ENCODE peak calls at places on chromosomes 12 and 14, in four cellular contexts. E is cardiac fibroblast, H is fibroblast of pulmonary artery, L is stomach. K is an unnamed sample.

GRCh38 chr12:3003593-3003992 is 44.4 kb downstream of the TEAD4 start:
- DNase-seq in E (no peak), H (no peak), L (no peak), K (no peak)

GRCh38 chr14:55297611-55298323 is 26.5 kb downstream of the FBXO34 start:
- DNase-seq in E (no peak), H (no peak), L (peak; percentile 72), K (no peak)

GRCh38 chr14:99327458-99328250 is 55.7 kb upstream of the BCL11B start:
- DNase-seq in E (no peak), H (no peak), L (no peak), K (no peak)

GRCh38 chr14:32724864-32725550 is 213.7 kb upstream of the NPAS3 start:
- DNase-seq in E (peak; percentile 82), H (peak; percentile 87), L (no peak), K (peak; percentile 75)

GRCh38 chr12:69501154-69501895 is 31.1 kb downstream of the FRS2 start:
- DNase-seq in E (no peak), H (peak; percentile 31), L (no peak), K (peak; percentile 66)

GRCh38 chr14:101557811-101558738 is 3.2 kb upstream of the DIO3 start:
- DNase-seq in E (peak; percentile 11), H (no peak), L (no peak), K (no peak)

GRCh38 chr12:90098132-90098779 is 389.6 kb upstream of the ATP2B1 start:
- DNase-seq in E (no peak), H (no peak), L (no peak), K (no peak)

GRCh38 chr14:100537701-100538565 is 49.3 kb downstream of the BEGAIN start:
- DNase-seq in E (no peak), H (no peak), L (no peak), K (no peak)

GRCh38 chr12:19967001-19967400 is 401.3 kb upstream of the PDE3A start:
- DNase-seq in E (no peak), H (peak; percentile 35), L (no peak), K (no peak)

GRCh38 chr12:885701-886100 is 63.8 kb downstream of the RAD52 start:
- DNase-seq in E (no peak), H (no peak), L (no peak), K (no peak)

GRCh38 chr12:127277882-127278281 is 989.1 kb upstream of the TMEM132C start:
- DNase-seq in E (no peak), H (no peak), L (no peak), K (no peak)

GRCh38 chr14:69012251-69012953 is 33.3 kb upstream of the ACTN1 start:
- DNase-seq in E (peak; percentile 49), H (peak; percentile 55), L (no peak), K (peak; percentile 47)

GRCh38 chr14:56817396-56817921 is 7.2 kb upstream of the OTX2 start:
- DNase-seq in E (no peak), H (no peak), L (no peak), K (no peak)

GRCh38 chr12:49364989-49365388 is 2.3 kb upstream of the SPATS2 start:
- DNase-seq in E (peak; percentile 83), H (peak; percentile 90), L (no peak), K (peak; percentile 82)

GRCh38 chr14:106790189-106791036 is 1264.0 kb downstream of the TMEM121 start:
- DNase-seq in E (no peak), H (no peak), L (peak; percentile 85), K (no peak)

GRCh38 chr12:62001424-62001823 is 258.8 kb upstream of the USP15 start:
- DNase-seq in E (no peak), H (no peak), L (no peak), K (no peak)

GRCh38 chr12:104712477-104712876 is 245.6 kb downstream of the SLC41A2 start:
- DNase-seq in E (peak; percentile 49), H (peak; percentile 56), L (no peak), K (no peak)

DNA sequence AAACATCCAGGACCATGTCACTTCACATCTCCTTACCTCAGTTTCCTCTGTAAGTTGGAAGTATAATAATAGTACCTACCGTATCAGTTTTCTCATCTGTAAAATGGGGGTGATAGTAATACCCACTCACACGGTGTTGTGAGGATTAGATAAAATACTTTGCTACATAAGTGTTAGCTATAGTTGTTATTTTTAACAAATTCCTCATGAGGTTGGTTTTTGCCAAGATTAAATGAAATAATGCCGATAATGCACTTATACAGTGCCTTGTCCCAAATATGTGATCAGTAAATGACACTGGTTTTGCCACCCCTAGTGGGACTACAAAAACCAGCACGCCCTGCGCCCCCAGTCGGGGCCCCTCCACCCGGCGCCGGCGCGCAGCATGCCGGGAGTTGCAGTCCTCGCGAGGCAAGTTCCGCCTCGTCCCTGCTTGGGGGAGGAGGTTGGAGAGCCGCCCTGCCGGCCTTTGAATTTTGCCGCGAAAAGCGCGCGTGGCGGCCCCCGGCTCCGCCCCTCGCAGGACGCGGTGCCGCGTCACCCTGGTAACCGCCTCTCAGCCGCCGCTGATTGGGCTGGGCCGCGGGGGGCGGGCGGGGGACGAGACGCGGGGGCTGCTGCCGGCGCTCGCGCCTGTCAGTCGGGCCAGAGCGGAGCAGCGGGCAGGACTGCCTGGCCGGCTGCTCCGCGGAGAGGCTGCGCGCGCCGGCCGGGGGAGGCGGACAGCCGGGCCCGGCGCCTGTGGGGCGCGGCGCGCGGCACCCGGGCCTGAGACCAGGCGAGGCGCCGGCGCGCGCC is at the start of gene FAM222A:
- DNase-seq in E (peak; percentile 98), H (peak; percentile 97), L (peak; percentile 96), K (peak; percentile 93)
- TF ChIP-seq CTCF in E (peak; percentile 10), H (no peak), L (peak; percentile 23), K (peak; percentile 35)

DNA sequence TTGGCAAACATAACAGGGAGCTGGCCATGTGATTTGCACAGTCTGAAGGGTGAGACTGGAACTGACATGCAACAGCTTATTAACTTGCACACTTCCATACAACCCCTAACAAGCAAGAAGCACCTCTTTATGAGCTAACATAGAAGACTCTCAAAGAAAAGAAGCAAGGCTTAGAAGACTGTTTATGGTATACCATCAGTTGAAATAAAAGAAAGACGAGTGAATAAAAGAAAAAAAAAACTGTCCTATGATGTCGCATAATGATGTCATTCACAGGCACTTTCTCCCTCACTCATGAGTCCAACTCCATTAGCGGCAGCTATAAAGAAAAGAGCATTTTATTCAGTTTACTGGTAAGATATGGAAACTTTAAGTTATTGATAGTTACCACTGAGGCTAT is 3.3 kb upstream of the MDM1 start:
- DNase-seq in E (no peak), H (no peak), L (no peak), K (no peak)
- H3K4me3 ChIP-seq in E (no peak overlapping the region), H (no peak overlapping the region), L (no peak overlapping the region), K (no peak overlapping the region)

DNA sequence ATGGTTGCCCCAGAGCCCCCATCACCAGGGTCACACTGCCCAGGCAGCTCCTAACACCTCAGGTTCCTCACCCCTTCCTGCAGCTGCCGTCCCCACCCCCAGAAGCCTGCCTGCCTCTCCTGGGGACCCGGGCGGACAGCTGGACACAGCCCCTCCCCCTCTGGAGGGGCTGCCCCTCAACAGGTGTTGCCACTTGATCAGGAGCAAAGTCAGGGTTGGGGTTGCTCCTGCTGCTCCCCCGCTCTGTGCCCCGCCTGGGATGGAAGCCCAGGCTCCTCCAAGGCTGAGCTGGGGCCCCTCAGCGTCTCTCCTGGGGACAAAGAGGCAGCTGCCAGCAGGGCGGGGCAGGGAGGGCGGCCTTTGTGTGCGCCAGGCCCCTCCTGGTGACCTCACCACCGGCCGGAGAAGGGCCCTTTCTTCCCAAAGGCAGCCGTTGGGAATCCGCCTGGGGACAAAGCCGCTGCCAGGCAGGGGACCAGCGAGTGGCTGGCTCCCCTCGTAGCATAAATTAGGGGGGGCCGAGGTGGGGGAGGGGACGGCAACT is 13.6 kb downstream of the TRMT61A start:
- DNase-seq in E (no peak), H (no peak), L (peak; percentile 54), K (no peak)
- TF ChIP-seq CTCF in E (no peak), H (no peak), L (no peak), K (no peak)

GRCh38 chr14:88386395-88386794 is 938 bp downstream of the SPATA7 start:
- DNase-seq in E (no peak), H (no peak), L (no peak), K (no peak)
- H3K4me3 ChIP-seq in E (peak overlapping the region; percentile 62), H (peak overlapping the region; percentile 97), L (peak overlapping the region; percentile 73), K (peak overlapping the region; percentile 99)

DNA sequence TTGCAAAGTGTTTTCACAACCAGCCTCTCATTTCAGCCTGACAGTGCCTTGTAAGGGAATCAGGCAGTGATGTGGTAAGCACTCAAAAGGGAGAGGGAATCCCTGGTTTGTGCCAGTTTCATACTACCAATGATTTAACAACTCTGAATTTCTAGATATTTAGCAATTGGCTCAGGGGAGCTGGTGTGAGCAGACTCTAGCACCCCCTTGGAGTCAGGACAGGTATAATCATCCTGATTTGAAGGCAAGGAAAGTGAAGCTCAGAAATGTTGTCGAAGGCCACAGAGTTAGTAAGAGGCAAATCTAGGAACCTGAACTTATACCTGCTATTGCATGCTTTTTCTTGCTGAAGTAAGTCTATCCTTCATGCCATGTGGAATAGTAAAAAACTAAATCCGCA is 63.1 kb upstream of the DACT1 start:
- DNase-seq in E (peak; percentile 18), H (no peak), L (no peak), K (no peak)
- TF ChIP-seq CTCF in E (peak; percentile 2), H (peak; percentile 28), L (no peak), K (no peak)

DNA sequence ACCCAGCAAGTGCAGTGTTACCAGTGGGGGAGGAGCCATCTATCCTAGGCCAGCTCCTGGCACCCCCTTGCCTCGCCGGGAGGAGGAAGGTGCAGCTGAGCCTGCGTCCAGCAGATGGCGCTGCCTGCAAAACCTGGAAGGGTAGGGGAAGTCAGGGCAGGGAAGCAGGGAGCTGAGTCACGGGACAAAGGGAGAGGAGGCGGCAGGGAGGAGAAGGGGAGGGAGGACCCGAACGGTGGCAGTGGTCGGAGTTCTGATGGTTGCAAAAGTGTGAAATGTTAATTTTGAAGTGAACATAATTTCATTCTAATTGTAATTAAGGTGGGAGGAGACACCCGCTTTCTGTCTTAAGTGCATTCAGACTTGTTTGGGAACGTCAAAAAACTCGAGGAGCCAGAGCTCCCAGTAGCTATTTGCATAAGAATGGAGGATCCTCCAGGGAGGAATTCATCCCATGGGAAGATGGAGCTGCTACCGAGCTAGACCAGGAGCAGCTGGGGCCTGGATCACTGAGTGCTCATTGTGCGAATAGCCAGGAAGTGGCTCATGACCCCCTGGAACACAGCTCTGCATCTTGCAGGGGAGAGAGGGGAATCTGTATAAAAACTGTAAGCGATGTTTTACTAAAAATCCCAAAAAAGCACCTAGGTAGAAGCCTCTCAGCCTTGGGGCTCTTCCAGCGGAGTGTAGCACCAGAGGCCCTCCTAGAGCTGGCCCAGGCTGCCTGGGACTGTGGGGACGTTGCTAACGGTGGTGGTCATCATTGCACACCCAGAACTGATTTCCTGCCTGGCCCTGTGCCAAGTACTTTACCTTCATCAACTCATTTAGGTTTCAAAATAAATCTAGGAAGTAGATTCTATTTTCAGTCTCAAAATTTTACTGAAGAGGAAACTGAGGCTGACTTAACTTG is 59.5 kb downstream of the EMP1 start:
- DNase-seq in E (peak; percentile 97), H (peak; percentile 96), L (peak; percentile 93), K (peak; percentile 95)
- H3K4me3 ChIP-seq in E (peak overlapping the region; percentile 34), H (peak overlapping the region; percentile 36), L (peak overlapping the region; percentile 34), K (peak overlapping the region; percentile 51)

GRCh38 chr12:108297895-108298760 is 41.0 kb downstream of the CMKLR1 start:
- DNase-seq in E (no peak), H (no peak), L (no peak), K (no peak)

GRCh38 chr12:108295631-108296030 is 43.5 kb downstream of the CMKLR1 start:
- DNase-seq in E (no peak), H (no peak), L (no peak), K (no peak)

GRCh38 chr12:108297424-108297823 is 41.7 kb downstream of the CMKLR1 start:
- DNase-seq in E (no peak), H (no peak), L (no peak), K (no peak)

GRCh38 chr12:108298761-108299275 is 40.3 kb downstream of the CMKLR1 start:
- DNase-seq in E (no peak), H (no peak), L (no peak), K (no peak)

GRCh38 chr12:108296933-108297332 is 42.2 kb downstream of the CMKLR1 start:
- DNase-seq in E (no peak), H (no peak), L (no peak), K (no peak)
- TF ChIP-seq CTCF in E (no peak), H (no peak), L (no peak), K (no peak)

K was measured in fibroblast of the aortic adventitia.